ENCODE peak calls at places on chromosome 11, in four cellular contexts. H is BJ, V is ascending aorta, Z is OCI-LY7. Y is an unnamed sample.

GRCh38 chr11:83069441-83070043 is 2.2 kb downstream of the RAB30 start:
- DNase-seq in Z (peak; percentile 62), V (no peak), H (no peak), Y (no peak)

GRCh38 chr11:128530119-128531091 is 57.0 kb downstream of the ETS1 start:
- DNase-seq in Z (no peak), V (no peak), H (peak; percentile 90), Y (no peak)

GRCh38 chr11:108117746-108118371 is 3.5 kb upstream of the ACAT1 start:
- DNase-seq in Z (peak; percentile 74), V (no peak), H (no peak), Y (peak; percentile 29)

GRCh38 chr11:111514216-111515031 is at the start of gene HOATZ:
- DNase-seq in V (no peak), H (no peak), Z (no peak), Y (no peak)

GRCh38 chr11:44403587-44404322 is 93.8 kb upstream of the ALX4 start:
- DNase-seq in Z (no peak), V (no peak), H (no peak), Y (no peak)

GRCh38 chr11:120212926-120213325 is 2.1 kb downstream of the OAF start:
- DNase-seq in Z (no peak), V (no peak), H (no peak), Y (no peak)

GRCh38 chr11:112238041-112238440 is 11.8 kb downstream of the PTS start:
- DNase-seq in H (no peak), V (no peak), Z (no peak), Y (no peak)

GRCh38 chr11:46665356-46665755 is 35.1 kb downstream of the ARHGAP1 start:
- DNase-seq in Z (no peak), H (no peak), V (no peak), Y (no peak)

GRCh38 chr11:22390283-22390655 is 52.1 kb downstream of the SLC17A6 start:
- DNase-seq in Z (no peak), V (no peak), H (no peak), Y (no peak)

GRCh38 chr11:17186932-17187692 is 20.7 kb downstream of the PIK3C2A start:
- DNase-seq in Z (no peak), H (no peak), V (no peak), Y (no peak)
- H3K36me3 ChIP-seq in Z (peaks cover 34% of the 10 kb centered on the region), H (peaks cover 1% of the 10 kb centered on the region), V (peaks cover 26% of the 10 kb centered on the region), Y (peaks cover 1% of the 10 kb centered on the region)

GRCh38 chr11:103924166-103925013 is 112.0 kb upstream of the DDI1 start:
- DNase-seq in V (no peak), H (no peak), Z (no peak), Y (no peak)

GRCh38 chr11:103920449-103920848 is 116.0 kb upstream of the DDI1 start:
- DNase-seq in Z (no peak), V (no peak), H (no peak), Y (peak; percentile 16)

GRCh38 chr11:103923473-103923931 is 112.9 kb upstream of the DDI1 start:
- DNase-seq in V (no peak), H (no peak), Z (no peak), Y (peak; percentile 54)

DNA sequence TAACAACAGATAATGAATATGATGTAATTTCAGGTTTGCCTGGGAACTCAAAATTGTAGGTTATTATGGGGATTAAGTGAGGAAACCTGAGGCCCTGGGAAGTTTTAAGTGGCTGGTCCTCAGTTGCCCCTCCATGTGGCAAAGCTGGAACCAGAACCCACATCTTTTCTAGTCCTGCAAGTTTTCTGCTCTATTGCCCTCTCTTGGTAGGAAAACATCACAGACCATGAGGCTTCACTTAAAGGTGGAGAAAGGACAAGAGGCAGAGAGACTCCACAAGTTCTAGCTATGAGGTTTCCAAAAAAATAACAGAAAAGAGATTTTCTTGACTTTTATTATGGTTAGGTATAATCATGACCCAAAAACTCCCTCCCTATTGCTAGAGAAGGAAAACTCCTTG is 115.5 kb upstream of the DDI1 start:
- DNase-seq in H (no peak), V (no peak), Z (peak; percentile 18), Y (no peak)
- TF ChIP-seq CTCF in H (no peak), V (no peak), Z (peak; percentile 58), Y (no peak)

GRCh38 chr11:126317681-126318641 is 14.1 kb downstream of the DCPS start:
- DNase-seq in Z (no peak), V (no peak), H (no peak), Y (no peak)
- H3K4me3 ChIP-seq in Z (no peak overlapping the region), V (peak overlapping the region; percentile 21), H (peak overlapping the region; percentile 16), Y (no peak overlapping the region)

GRCh38 chr11:68261749-68262543 is 9.8 kb downstream of the C11orf24 start:
- DNase-seq in Z (no peak), V (no peak), H (no peak), Y (no peak)
- H3K36me3 ChIP-seq in Z (peaks cover 69% of the 10 kb centered on the region), V (peaks cover 64% of the 10 kb centered on the region), H (peaks cover 42% of the 10 kb centered on the region), Y (peaks cover 2% of the 10 kb centered on the region)

GRCh38 chr11:116513894-116514293 is 258.9 kb downstream of the BUD13 start:
- DNase-seq in V (no peak), Z (no peak), H (no peak), Y (no peak)
- TF ChIP-seq CTCF in V (no peak), Z (peak; percentile 44), H (peak; percentile 42), Y (peak; percentile 14)

GRCh38 chr11:67438121-67438902 is 830 bp upstream of the PTPRCAP start:
- DNase-seq in Z (peak; percentile 81), H (no peak), V (no peak), Y (no peak)

GRCh38 chr11:67435031-67435726 is 2.3 kb downstream of the PTPRCAP start:
- DNase-seq in V (no peak), Z (no peak), H (no peak), Y (no peak)

GRCh38 chr11:67435727-67436458 is 1.6 kb downstream of the PTPRCAP start:
- DNase-seq in V (no peak), H (no peak), Z (no peak), Y (no peak)

GRCh38 chr11:67437082-67437821 is at the start of gene PTPRCAP:
- DNase-seq in H (no peak), V (no peak), Z (peak; percentile 89), Y (no peak)

DNA sequence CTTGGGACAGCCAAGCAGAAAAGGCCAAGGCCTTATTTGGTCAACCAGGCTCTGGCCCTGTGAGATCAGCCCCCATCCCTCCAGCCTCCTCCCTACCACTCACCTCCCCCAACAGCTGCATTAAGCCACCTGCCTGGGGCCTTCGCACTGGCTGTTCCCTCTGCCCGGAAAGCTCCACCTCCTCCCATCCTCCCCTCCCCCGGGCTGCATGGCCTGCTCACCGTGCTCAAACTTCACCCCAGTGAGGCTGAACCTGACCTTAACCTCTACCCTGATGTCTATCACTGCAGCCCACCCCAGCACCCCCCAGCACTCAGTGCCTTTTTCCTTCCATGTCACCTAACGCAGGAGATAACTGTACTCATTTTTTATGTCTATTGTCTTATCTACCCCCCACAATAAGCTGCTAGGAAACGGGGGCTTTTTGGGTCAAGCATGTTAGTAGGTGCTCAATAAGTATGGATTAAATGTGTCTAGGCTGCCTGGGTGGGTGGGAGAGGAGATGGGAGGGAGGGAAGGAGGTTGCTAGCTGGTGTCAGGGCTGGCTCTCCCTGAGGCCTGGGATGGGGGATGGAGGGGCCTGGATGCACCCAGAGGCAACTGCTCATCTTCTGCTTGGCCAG is 912 bp downstream of the PTPRCAP start:
- DNase-seq in Z (peak; percentile 91), H (no peak), V (no peak), Y (no peak)
- H3K4me3 ChIP-seq in Z (peak overlapping the region; percentile 81), H (no peak overlapping the region), V (no peak overlapping the region), Y (no peak overlapping the region)

DNA sequence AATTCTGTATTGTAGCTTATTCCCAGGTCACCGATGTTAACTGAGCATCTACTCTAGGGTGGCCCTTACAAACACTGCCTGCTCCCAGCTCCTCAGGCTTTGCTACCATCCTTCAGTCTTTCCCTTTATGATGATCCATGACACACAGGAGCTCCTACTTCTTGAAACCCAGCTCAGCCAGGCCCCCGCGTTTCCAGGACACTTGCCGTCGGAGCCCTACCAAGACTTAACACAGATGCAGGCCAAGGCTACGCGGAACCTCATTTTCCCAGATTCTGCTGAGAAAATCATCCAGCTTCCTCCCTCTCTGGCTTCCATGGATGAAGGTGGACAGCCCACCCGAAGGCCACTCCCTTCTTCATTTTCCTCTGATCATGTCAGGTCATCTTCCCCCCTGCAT is 18.6 kb downstream of the IGSF9B start:
- DNase-seq in H (no peak), V (no peak), Z (no peak), Y (no peak)
- H3K36me3 ChIP-seq in H (no peaks in the 10 kb centered on the region), V (peaks cover 71% of the 10 kb centered on the region), Z (no peaks in the 10 kb centered on the region), Y (no peaks in the 10 kb centered on the region)

GRCh38 chr11:1310772-1311468 is 1.5 kb upstream of the TOLLIP start:
- DNase-seq in V (no peak), H (no peak), Z (peak; percentile 61), Y (no peak)
- TF ChIP-seq CTCF in V (no peak), H (no peak), Z (no peak), Y (no peak)

GRCh38 chr11:6646631-6647281 is 8.9 kb downstream of the DCHS1 start:
- DNase-seq in H (peak; percentile 35), Z (peak; percentile 73), V (no peak), Y (no peak)
- H3K4me3 ChIP-seq in H (peak overlapping the region; percentile 10), Z (peak overlapping the region; percentile 48), V (no peak overlapping the region), Y (no peak overlapping the region)

DNA sequence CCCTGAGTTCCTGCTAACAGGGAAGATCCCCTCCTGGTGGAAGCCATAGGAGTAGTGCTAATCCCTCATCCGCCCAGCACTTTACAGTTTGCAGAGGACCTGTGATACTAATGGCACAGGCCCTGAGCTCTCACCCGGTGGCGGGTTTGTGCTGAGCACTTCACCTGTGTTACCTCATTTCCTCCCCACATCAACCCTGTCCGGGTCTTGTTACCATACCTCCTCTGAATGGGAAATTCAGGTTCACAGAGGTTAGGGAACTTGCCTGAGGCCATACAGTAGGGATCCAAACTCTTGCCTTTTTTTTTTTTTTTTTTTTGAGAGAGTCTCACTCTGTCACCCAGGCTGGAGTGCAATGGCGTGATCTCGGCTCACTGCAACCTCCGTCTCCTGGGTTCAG is 25.2 kb downstream of the CAPN1 start:
- DNase-seq in V (no peak), Z (no peak), H (no peak), Y (no peak)
- H3K36me3 ChIP-seq in V (peaks cover 96% of the 10 kb centered on the region), Z (peaks cover 32% of the 10 kb centered on the region), H (peaks cover 55% of the 10 kb centered on the region), Y (peaks cover 11% of the 10 kb centered on the region)

Y was measured in kidney epithelial cell.